ENCODE peak calls at places on chromosomes 5 and 9, in six cellular contexts. I is psoas muscle, U is GM23248, D is stomach, M is tibial nerve, S is colonic mucosa. Z is an unnamed sample.

GRCh38 chr5:154513669-154514084 is 35.6 kb upstream of the HAND1 start:
- DNase-seq in I (no peak), U (peak; percentile 47), D (no peak), M (no peak), S (no peak), Z (no peak)

GRCh38 chr9:89498845-89499480 is 1.1 kb upstream of the SEMA4D start:
- DNase-seq in I (no peak), U (no peak), D (peak; percentile 22), M (no peak), S (no peak), Z (peak; percentile 83)

GRCh38 chr9:87290241-87290700 is 207.4 kb upstream of the DAPK1 start:
- DNase-seq in I (no peak), U (peak; percentile 55), D (no peak), M (no peak), S (no peak), Z (no peak)

GRCh38 chr9:127223266-127223665 is 41.3 kb upstream of the GARNL3 start:
- DNase-seq in I (no peak), U (no peak), D (no peak), M (no peak), S (no peak), Z (no peak)

GRCh38 chr5:168291961-168292782 is 727 bp downstream of the WWC1 start:
- DNase-seq in I (no peak), U (peak; percentile 37), D (no peak), M (no peak), S (peak; percentile 36), Z (peak; percentile 66)

GRCh38 chr9:117462926-117463325 is 48.1 kb upstream of the ASTN2 start:
- DNase-seq in I (no peak), U (no peak), D (no peak), M (no peak), S (no peak), Z (no peak)

GRCh38 chr9:1604942-1605560 is 410.1 kb upstream of the SMARCA2 start:
- DNase-seq in I (no peak), U (peak; percentile 52), D (no peak), M (peak; percentile 22), S (no peak), Z (no peak)

GRCh38 chr5:115461506-115462290 is 82.9 kb downstream of the FEM1C start:
- DNase-seq in I (no peak), U (peak; percentile 93), D (no peak), M (no peak), S (peak; percentile 31), Z (peak; percentile 59)

GRCh38 chr9:74517188-74517587 is 20.1 kb downstream of the RORB start:
- DNase-seq in I (no peak), U (no peak), D (no peak), M (no peak), S (no peak), Z (no peak)

GRCh38 chr5:129991780-129992179 is 87.5 kb downstream of the CHSY3 start:
- DNase-seq in I (no peak), U (no peak), D (no peak), M (no peak), S (no peak), Z (no peak)

GRCh38 chr9:13847270-13847669 is 466.7 kb downstream of the NFIB start:
- DNase-seq in I (no peak), U (peak; percentile 7), D (no peak), M (no peak), S (no peak), Z (no peak)

GRCh38 chr5:150295741-150296486 is 6.3 kb upstream of the CAMK2A start:
- DNase-seq in I (no peak), U (peak; percentile 38), D (no peak), M (no peak), S (no peak), Z (peak; percentile 31)

GRCh38 chr5:31990701-31991110 is 183.4 kb downstream of the GOLPH3 start:
- DNase-seq in I (no peak), U (peak; percentile 70), D (no peak), M (no peak), S (no peak), Z (no peak)

GRCh38 chr5:66898241-66899039 is 298.2 kb downstream of the CD180 start:
- DNase-seq in I (no peak), U (no peak), D (no peak), M (no peak), S (no peak), Z (no peak)

GRCh38 chr5:107713228-107713627 is 42.5 kb upstream of the EFNA5 start:
- DNase-seq in I (no peak), U (no peak), D (no peak), M (no peak), S (no peak), Z (no peak)

GRCh38 chr9:134393582-134394280 is 67.5 kb downstream of the RXRA start:
- DNase-seq in I (no peak), U (no peak), D (no peak), M (no peak), S (no peak), Z (no peak)

GRCh38 chr5:135735831-135736230 is 98.6 kb upstream of the SLC25A48 start:
- DNase-seq in I (no peak), U (no peak), D (no peak), M (no peak), S (peak; percentile 1), Z (no peak)

GRCh38 chr9:5073701-5074100 is 88.6 kb downstream of the JAK2 start:
- DNase-seq in I (no peak), U (peak; percentile 4), D (no peak), M (no peak), S (no peak), Z (no peak)

GRCh38 chr5:169893586-169893985 is 86.7 kb downstream of the INSYN2B start:
- DNase-seq in I (no peak), U (peak; percentile 55), D (no peak), M (no peak), S (no peak), Z (no peak)

GRCh38 chr9:77585335-77585786 is 62.8 kb downstream of the GNA14 start:
- DNase-seq in I (no peak), U (no peak), D (no peak), M (no peak), S (no peak), Z (no peak)

GRCh38 chr5:159749146-159749545 is 167.1 kb upstream of the ADRA1B start:
- DNase-seq in I (no peak), U (peak; percentile 51), D (no peak), M (no peak), S (no peak), Z (no peak)

GRCh38 chr9:4344946-4345345 is 45.1 kb upstream of the GLIS3 start:
- DNase-seq in I (no peak), U (no peak), D (no peak), M (no peak), S (no peak), Z (no peak)

GRCh38 chr5:57175586-57175985 is 1.7 kb downstream of the GPBP1 start:
- DNase-seq in I (no peak), U (peak; percentile 29), D (no peak), M (no peak), S (peak; percentile 39), Z (no peak)
- H3K4me1 ChIP-seq in I (peaks cover 34% of the 10 kb centered on the region), U (peaks cover 42% of the 10 kb centered on the region), D (peaks cover 42% of the 10 kb centered on the region), M (peaks cover 36% of the 10 kb centered on the region), S (no peaks in the 10 kb centered on the region), Z (peaks cover 9% of the 10 kb centered on the region)

GRCh38 chr9:93233033-93233432 is 49.1 kb downstream of the WNK2 start:
- DNase-seq in I (no peak), U (no peak), D (no peak), M (no peak), S (no peak), Z (no peak)

GRCh38 chr9:93230601-93231000 is 46.7 kb downstream of the WNK2 start:
- DNase-seq in I (no peak), U (no peak), D (no peak), M (no peak), S (peak; percentile 69), Z (no peak)

GRCh38 chr9:93231716-93232115 is 47.8 kb downstream of the WNK2 start:
- DNase-seq in I (no peak), U (no peak), D (no peak), M (no peak), S (no peak), Z (no peak)

GRCh38 chr9:93231121-93231694 is 47.3 kb downstream of the WNK2 start:
- DNase-seq in I (peak; percentile 44), U (no peak), D (peak; percentile 88), M (no peak), S (peak; percentile 78), Z (no peak)

DNA sequence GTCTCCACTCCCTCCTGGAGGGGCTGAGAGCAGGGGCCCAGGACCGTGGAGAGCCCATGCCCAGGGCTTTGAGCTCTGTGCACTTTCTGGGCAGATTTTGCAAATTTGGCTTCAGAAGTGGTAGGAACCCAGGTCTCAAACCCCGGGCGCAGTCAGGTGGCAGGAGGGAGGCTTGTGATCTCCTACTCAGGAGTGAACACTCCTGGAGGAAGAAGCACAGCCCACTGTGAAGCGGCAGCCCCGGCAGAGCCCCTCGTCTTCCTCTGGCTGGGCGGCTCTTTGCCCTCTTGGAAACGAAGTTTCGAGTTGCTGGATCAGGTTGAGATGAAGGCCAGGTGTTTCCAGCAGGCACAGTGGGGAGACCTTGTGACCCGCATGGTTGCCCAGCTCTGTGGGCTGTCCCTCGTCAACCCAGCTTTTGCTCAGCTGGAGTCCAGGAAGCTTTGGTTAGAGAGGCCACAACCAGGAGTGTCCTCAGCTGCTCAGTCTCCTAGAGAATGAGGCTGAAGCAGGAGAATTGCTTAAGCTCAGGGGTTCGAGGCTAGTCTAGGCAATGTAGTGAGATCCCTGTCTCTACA is 48.5 kb downstream of the WNK2 start:
- DNase-seq in I (no peak), U (no peak), D (no peak), M (no peak), S (no peak), Z (no peak)
- H3K4me1 ChIP-seq in I (no peaks in the 10 kb centered on the region), U (no peaks in the 10 kb centered on the region), D (peaks cover 17% of the 10 kb centered on the region), M (no peaks in the 10 kb centered on the region), S (peaks cover 16% of the 10 kb centered on the region), Z (no peaks in the 10 kb centered on the region)

GRCh38 chr5:63164838-63165237 is 586.2 kb downstream of the LRRC70 start:
- DNase-seq in I (no peak), U (no peak), D (no peak), M (no peak), S (no peak), Z (no peak)

GRCh38 chr5:63175850-63176249 is 597.2 kb downstream of the LRRC70 start:
- DNase-seq in I (no peak), U (no peak), D (no peak), M (no peak), S (no peak), Z (no peak)

GRCh38 chr5:63170496-63170895 is 591.9 kb downstream of the LRRC70 start:
- DNase-seq in I (no peak), U (no peak), D (no peak), M (no peak), S (no peak), Z (no peak)
- H3K4me1 ChIP-seq in I (no peaks in the 10 kb centered on the region), U (no peaks in the 10 kb centered on the region), D (no peaks in the 10 kb centered on the region), M (no peaks in the 10 kb centered on the region), S (no peaks in the 10 kb centered on the region), Z (no peaks in the 10 kb centered on the region)

GRCh38 chr5:172444626-172445365 is 9.5 kb downstream of the SH3PXD2B start:
- DNase-seq in I (no peak), U (peak; percentile 29), D (no peak), M (no peak), S (no peak), Z (no peak)
- H3K4me1 ChIP-seq in I (peaks cover 14% of the 10 kb centered on the region), U (peaks cover 40% of the 10 kb centered on the region), D (peaks cover 34% of the 10 kb centered on the region), M (peaks cover 73% of the 10 kb centered on the region), S (peaks cover 3% of the 10 kb centered on the region), Z (no peaks in the 10 kb centered on the region)

GRCh38 chr5:484556-484955 is 39.7 kb downstream of the SLC9A3 start:
- DNase-seq in I (no peak), U (no peak), D (no peak), M (no peak), S (no peak), Z (no peak)
- H3K4me1 ChIP-seq in I (no peaks in the 10 kb centered on the region), U (no peaks in the 10 kb centered on the region), D (no peaks in the 10 kb centered on the region), M (no peaks in the 10 kb centered on the region), S (no peaks in the 10 kb centered on the region), Z (no peaks in the 10 kb centered on the region)

GRCh38 chr9:129337287-129338140 is 159.5 kb upstream of the IER5L start:
- DNase-seq in I (no peak), U (no peak), D (no peak), M (no peak), S (no peak), Z (no peak)
- H3K4me1 ChIP-seq in I (peaks cover 18% of the 10 kb centered on the region), U (peaks cover 32% of the 10 kb centered on the region), D (peaks cover 52% of the 10 kb centered on the region), M (peaks cover 49% of the 10 kb centered on the region), S (peaks cover 23% of the 10 kb centered on the region), Z (peaks cover 35% of the 10 kb centered on the region)